ENCODE peak calls at places on chromosome 13, in six cellular contexts. S, A, Y, V, Q and Z are unnamed samples.

GRCh38 chr13:100214886-100215285 is 126.0 kb downstream of the PCCA start:
- DNase-seq in S (no peak), A (no peak), Y (no peak), V (no peak), Q (peak), Z (no peak)

GRCh38 chr13:89052699-89053098 is 1381.5 kb downstream of the SLITRK5 start:
- DNase-seq in S (no peak), A (no peak), Y (no peak), V (no peak), Q (no peak), Z (no peak)

GRCh38 chr13:41179593-41180250 is 14.6 kb downstream of the KBTBD7 start:
- DNase-seq in S (no peak), A (no peak), Y (no peak), V (no peak), Q (peak), Z (peak)

GRCh38 chr13:100773429-100773828 is 98.8 kb upstream of the TMTC4 start:
- DNase-seq in S (no peak), A (no peak), Y (no peak), V (no peak), Q (no peak), Z (no peak)

GRCh38 chr13:46751811-46752635 is 44.9 kb downstream of the ESD start:
- DNase-seq in S (no peak), A (no peak), Y (peak), V (no peak), Q (peak), Z (no peak)

GRCh38 chr13:58087566-58087965 is 456.0 kb downstream of the PCDH17 start:
- DNase-seq in S (no peak), A (no peak), Y (no peak), V (no peak), Q (no peak), Z (no peak)

GRCh38 chr13:80382576-80382975 is 41.6 kb upstream of the SPRY2 start:
- DNase-seq in S (no peak), A (no peak), Y (no peak), V (no peak), Q (no peak), Z (no peak)

GRCh38 chr13:95553614-95554385 is 1.3 kb downstream of the CLDN10 start:
- DNase-seq in S (no peak), A (no peak), Y (no peak), V (no peak), Q (peak), Z (no peak)

GRCh38 chr13:48369988-48370387 is 42.9 kb downstream of the LPAR6 start:
- DNase-seq in S (no peak), A (no peak), Y (no peak), V (no peak), Q (peak), Z (no peak)

GRCh38 chr13:91280806-91281205 is 66.7 kb upstream of the MIR17HG start:
- DNase-seq in S (no peak), A (no peak), Y (no peak), V (no peak), Q (peak), Z (no peak)